ENCODE peak calls at places on chromosomes 5 and 9, in four cellular contexts. One of them, this sample, is unnamed.

GRCh38 chr9:101065930-101066329 is 37.4 kb downstream of the PLPPR1 start:
- DNase-seq in SK-N-SH: no peak
- DNase-seq in HCT116: no peak
- DNase-seq in K562: no peak
- DNase-seq in this sample: no peak

GRCh38 chr5:108642170-108642906 is 105.4 kb upstream of the FER start:
- DNase-seq in SK-N-SH: peak
- DNase-seq in HCT116: peak
- DNase-seq in K562: peak
- DNase-seq in this sample: peak

GRCh38 chr9:88776717-88777497 is 214.4 kb upstream of the S1PR3 start:
- DNase-seq in SK-N-SH: no peak
- DNase-seq in HCT116: no peak
- DNase-seq in K562: peak
- DNase-seq in this sample: peak

GRCh38 chr5:95283761-95284511 is 958 bp downstream of the MCTP1 start:
- DNase-seq in SK-N-SH: peak
- DNase-seq in HCT116: no peak
- DNase-seq in K562: peak
- DNase-seq in this sample: peak

GRCh38 chr9:504921-505821 is 290.5 kb downstream of the DOCK8 start:
- DNase-seq in SK-N-SH: peak
- DNase-seq in HCT116: no peak
- DNase-seq in K562: peak
- DNase-seq in this sample: peak

GRCh38 chr5:168393773-168394172 is 92.5 kb upstream of the RARS1 start:
- DNase-seq in SK-N-SH: no peak
- DNase-seq in HCT116: no peak
- DNase-seq in K562: no peak
- DNase-seq in this sample: no peak

GRCh38 chr5:134738963-134739661 is 764 bp downstream of the CAMLG start:
- DNase-seq in SK-N-SH: peak
- DNase-seq in HCT116: peak
- DNase-seq in K562: peak
- DNase-seq in this sample: peak

GRCh38 chr5:112142769-112143270 is 276.3 kb downstream of the EPB41L4A start:
- DNase-seq in SK-N-SH: no peak
- DNase-seq in HCT116: no peak
- DNase-seq in K562: no peak
- DNase-seq in this sample: peak

GRCh38 chr9:21770877-21771560 is 31.4 kb upstream of the MTAP start:
- DNase-seq in SK-N-SH: no peak
- DNase-seq in HCT116: peak
- DNase-seq in K562: no peak
- DNase-seq in this sample: peak

GRCh38 chr9:93390953-93391515 is 60.5 kb upstream of the FAM120A start:
- DNase-seq in SK-N-SH: no peak
- DNase-seq in HCT116: no peak
- DNase-seq in K562: no peak
- DNase-seq in this sample: peak

GRCh38 chr9:127419306-127419705 is 4.9 kb upstream of the ZNF79 start:
- DNase-seq in SK-N-SH: no peak
- DNase-seq in HCT116: no peak
- DNase-seq in K562: no peak
- DNase-seq in this sample: no peak

GRCh38 chr9:127418037-127418471 is 6.1 kb upstream of the ZNF79 start:
- DNase-seq in SK-N-SH: peak
- DNase-seq in HCT116: peak
- DNase-seq in K562: peak
- DNase-seq in this sample: no peak

GRCh38 chr9:127415657-127416056 is 8.5 kb upstream of the ZNF79 start:
- DNase-seq in SK-N-SH: no peak
- DNase-seq in HCT116: no peak
- DNase-seq in K562: no peak
- DNase-seq in this sample: no peak

GRCh38 chr9:127415158-127415557 is 9.0 kb upstream of the ZNF79 start:
- DNase-seq in SK-N-SH: no peak
- DNase-seq in HCT116: no peak
- DNase-seq in K562: no peak
- DNase-seq in this sample: no peak

GRCh38 chr9:127417130-127418036 is 6.8 kb upstream of the ZNF79 start:
- DNase-seq in SK-N-SH: peak
- DNase-seq in HCT116: no peak
- DNase-seq in K562: no peak
- DNase-seq in this sample: no peak
- TF ChIP-seq JUND in SK-N-SH: no peak
- TF ChIP-seq JUND in HCT116: no peak
- TF ChIP-seq JUND in K562: no peak
- TF ChIP-seq JUND in this sample: no peak

DNA sequence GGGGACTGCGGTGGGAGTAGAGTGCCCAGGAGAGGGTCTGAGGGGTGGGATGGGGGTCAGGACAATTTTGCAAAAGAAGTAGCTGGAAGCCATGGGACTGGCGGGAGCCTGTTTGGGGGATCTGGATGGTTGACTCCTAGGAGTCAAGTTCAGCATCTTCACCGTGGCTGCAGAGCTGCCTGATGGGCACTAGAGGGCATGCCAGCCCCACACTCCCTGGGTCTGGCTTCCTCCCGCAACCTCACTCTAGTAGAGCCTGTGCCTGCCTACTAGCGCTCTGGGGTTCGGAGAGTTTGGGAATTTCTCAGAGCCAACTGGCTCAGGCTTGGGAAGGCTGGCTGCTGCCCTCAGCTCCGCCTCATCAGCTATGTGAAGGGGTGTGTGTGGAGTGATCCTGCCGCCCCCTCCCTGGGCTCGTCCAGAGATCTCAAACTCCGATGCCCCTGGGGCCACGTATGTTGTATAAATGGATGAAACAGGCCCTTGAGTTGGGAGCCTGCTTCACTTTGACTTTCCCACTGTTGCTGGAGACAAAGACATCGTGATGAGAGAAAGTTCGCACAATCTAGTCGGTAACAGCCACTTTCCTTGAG is 10.8 kb downstream of the TSPAN17 start:
- DNase-seq in SK-N-SH: peak
- DNase-seq in HCT116: peak
- DNase-seq in K562: peak
- DNase-seq in this sample: peak
- TF ChIP-seq JUND in SK-N-SH: no peak
- TF ChIP-seq JUND in HCT116: no peak
- TF ChIP-seq JUND in K562: no peak
- TF ChIP-seq JUND in this sample: no peak

GRCh38 chr5:126044111-126044668 is 379.0 kb upstream of the GRAMD2B start:
- DNase-seq in SK-N-SH: peak
- DNase-seq in HCT116: no peak
- DNase-seq in K562: no peak
- DNase-seq in this sample: no peak
- TF ChIP-seq JUND in SK-N-SH: peak
- TF ChIP-seq JUND in HCT116: no peak
- TF ChIP-seq JUND in K562: no peak
- TF ChIP-seq JUND in this sample: no peak

DNA sequence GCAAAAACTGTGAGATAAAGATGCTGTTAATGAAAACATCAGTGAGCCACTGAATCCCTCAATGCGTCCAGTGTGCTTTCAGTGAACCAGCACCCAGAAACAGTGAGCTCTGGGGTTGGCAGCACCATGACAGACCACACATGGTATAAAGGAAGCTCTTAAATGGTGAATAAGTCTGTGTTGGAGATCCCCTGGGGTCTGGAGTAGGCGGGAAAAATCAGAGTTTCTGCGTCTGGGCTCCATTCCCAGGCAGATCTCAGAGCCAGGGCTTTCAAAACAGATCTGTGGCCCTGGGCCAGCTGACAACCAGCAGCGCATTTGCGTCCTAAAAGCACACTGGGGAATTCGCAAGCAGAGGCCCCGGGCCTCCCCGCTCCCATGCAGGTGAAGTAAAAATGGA is 233.5 kb downstream of the FRMD3 start:
- DNase-seq in SK-N-SH: peak
- DNase-seq in HCT116: no peak
- DNase-seq in K562: no peak
- DNase-seq in this sample: no peak
- TF ChIP-seq JUND in SK-N-SH: no peak
- TF ChIP-seq JUND in HCT116: no peak
- TF ChIP-seq JUND in K562: no peak
- TF ChIP-seq JUND in this sample: no peak

DNA sequence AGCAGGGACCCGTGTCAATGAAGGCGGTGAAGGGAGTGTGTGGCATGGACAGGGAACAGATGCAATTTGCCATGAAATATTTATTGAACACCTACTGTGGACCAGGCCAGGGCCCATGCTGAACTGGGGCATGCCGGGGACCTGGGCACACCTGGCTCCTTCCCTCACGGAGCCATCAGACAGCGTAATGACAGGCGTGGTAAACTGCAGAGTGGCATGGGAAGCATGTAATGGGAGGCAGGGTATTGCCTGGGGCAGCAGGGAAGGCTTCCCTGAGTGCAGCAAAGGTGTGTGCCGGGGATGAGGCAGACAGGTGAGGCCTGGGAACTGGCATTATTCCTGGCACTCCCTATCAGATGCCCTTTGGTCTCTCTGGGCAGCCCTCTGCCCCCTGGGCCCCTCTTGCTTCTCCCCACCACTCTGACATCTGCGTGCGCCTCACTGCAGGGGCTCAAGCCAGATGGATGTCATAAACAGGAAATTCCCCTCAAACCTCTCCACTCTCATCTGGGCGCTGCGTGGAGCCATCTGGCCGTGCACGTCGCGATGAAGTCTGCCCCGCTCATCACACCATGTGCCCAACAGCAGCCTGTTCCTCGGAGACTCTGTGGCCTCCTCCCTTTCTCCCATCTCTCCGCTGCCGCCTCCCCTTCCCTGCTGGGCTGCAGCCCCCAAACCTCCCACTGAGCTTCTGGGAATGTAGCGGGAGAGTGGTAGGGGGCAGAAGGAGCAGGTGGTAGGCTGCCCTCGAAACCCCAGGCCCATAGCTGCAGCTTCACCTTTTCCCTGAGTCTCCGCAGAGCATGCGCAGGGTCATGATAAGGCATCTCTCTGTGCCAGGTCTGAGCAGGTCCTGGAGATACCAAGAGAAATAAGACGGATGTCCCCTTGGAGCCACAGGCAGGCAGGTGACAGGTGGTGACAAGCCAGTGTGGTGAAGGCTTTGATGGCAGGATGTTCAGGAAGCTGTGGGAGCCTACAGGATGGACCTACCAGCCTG is 67.8 kb downstream of the HMCN2 start:
- DNase-seq in SK-N-SH: peak
- DNase-seq in HCT116: no peak
- DNase-seq in K562: no peak
- DNase-seq in this sample: no peak
- TF ChIP-seq JUND in SK-N-SH: no peak
- TF ChIP-seq JUND in HCT116: no peak
- TF ChIP-seq JUND in K562: no peak
- TF ChIP-seq JUND in this sample: no peak